ENCODE peak calls at places on chromosomes 11 and 22, in six cellular contexts. H is IMR-90, Z is progenitor cell of endocrine pancreas, P is GM12878, K is WTC11, I is fibroblast of mammary gland. V is an unnamed sample.

GRCh38 chr22:17587631-17588030 is 24.3 kb downstream of the SLC25A18 start:
- DNase-seq in H (no peak), Z (no peak), P (no peak), K (no peak), I (no peak), V (no peak)

GRCh38 chr11:113907681-113908080 is 3.1 kb downstream of the HTR3B start:
- DNase-seq in H (no peak), Z (no peak), P (no peak), K (no peak), I (no peak), V (no peak)

GRCh38 chr11:409600-410471 is 5.0 kb downstream of the SIGIRR start:
- DNase-seq in H (no peak), Z (no peak), P (no peak), K (peak; percentile 11), I (no peak), V (peak; percentile 7)

GRCh38 chr11:78684377-78684776 is 109.7 kb upstream of the NARS2 start:
- DNase-seq in H (peak; percentile 11), Z (no peak), P (no peak), K (no peak), I (peak; percentile 3), V (no peak)

GRCh38 chr11:396948-397548 is 3.0 kb downstream of the PKP3 start:
- DNase-seq in H (peak; percentile 36), Z (no peak), P (no peak), K (no peak), I (peak; percentile 59), V (no peak)

GRCh38 chr11:33507967-33508366 is 192.7 kb downstream of the C11orf91 start:
- DNase-seq in H (peak; percentile 53), Z (no peak), P (no peak), K (peak; percentile 16), I (peak; percentile 77), V (no peak)

GRCh38 chr11:48045536-48045935 is 65.2 kb downstream of the PTPRJ start:
- DNase-seq in H (no peak), Z (no peak), P (no peak), K (no peak), I (no peak), V (no peak)

GRCh38 chr22:29106839-29107238 is 34.0 kb downstream of the KREMEN1 start:
- DNase-seq in H (no peak), Z (no peak), P (no peak), K (no peak), I (no peak), V (no peak)

GRCh38 chr22:24485608-24486007 is 9.5 kb upstream of the UPB1 start:
- DNase-seq in H (no peak), Z (no peak), P (no peak), K (no peak), I (no peak), V (no peak)

GRCh38 chr11:83836883-83837654 is 550.9 kb upstream of the CCDC90B start:
- DNase-seq in H (peak; percentile 50), Z (peak; percentile 31), P (peak; percentile 5), K (peak; percentile 56), I (peak; percentile 54), V (peak; percentile 53)

GRCh38 chr11:32405592-32405991 is 29.7 kb downstream of the WT1 start:
- DNase-seq in H (no peak), Z (no peak), P (no peak), K (no peak), I (no peak), V (no peak)

GRCh38 chr11:12669930-12670329 is 4.3 kb upstream of the TEAD1 start:
- DNase-seq in H (peak; percentile 81), Z (no peak), P (no peak), K (no peak), I (peak; percentile 78), V (no peak)

GRCh38 chr22:40741116-40741515 is 61.8 kb downstream of the MCHR1 start:
- DNase-seq in H (no peak), Z (no peak), P (no peak), K (no peak), I (no peak), V (no peak)

GRCh38 chr11:122101625-122102291 is 14.3 kb downstream of the BLID start:
- DNase-seq in H (peak; percentile 85), Z (peak; percentile 19), P (no peak), K (peak; percentile 60), I (peak; percentile 89), V (peak; percentile 55)

GRCh38 chr11:115201121-115201792 is 303.0 kb downstream of the CADM1 start:
- DNase-seq in H (peak; percentile 89), Z (no peak), P (no peak), K (no peak), I (peak; percentile 0), V (peak; percentile 24)

GRCh38 chr11:34564406-34564805 is 50.8 kb upstream of the ELF5 start:
- DNase-seq in H (peak; percentile 9), Z (no peak), P (no peak), K (no peak), I (no peak), V (no peak)

GRCh38 chr11:61814242-61814957 is 2.4 kb downstream of the FADS1 start:
- DNase-seq in H (no peak), Z (no peak), P (no peak), K (no peak), I (peak; percentile 45), V (no peak)

GRCh38 chr11:111938687-111939160 is 1.6 kb downstream of the DIXDC1 start:
- DNase-seq in H (peak; percentile 63), Z (no peak), P (peak; percentile 71), K (peak; percentile 40), I (peak; percentile 83), V (peak; percentile 14)

GRCh38 chr11:77027275-77027674 is 6.9 kb upstream of the B3GNT6 start:
- DNase-seq in H (peak; percentile 48), Z (no peak), P (no peak), K (no peak), I (peak; percentile 50), V (no peak)

GRCh38 chr11:68542617-68543016 is 82.1 kb downstream of the PPP6R3 start:
- DNase-seq in H (peak; percentile 93), Z (no peak), P (no peak), K (no peak), I (peak; percentile 96), V (no peak)

GRCh38 chr11:34053161-34053686 is 1.7 kb downstream of the CAPRIN1 start:
- DNase-seq in H (peak; percentile 76), Z (peak; percentile 46), P (no peak), K (peak; percentile 66), I (peak; percentile 73), V (peak; percentile 66)

GRCh38 chr11:316031-316701 is 2.3 kb downstream of the IFITM1 start:
- DNase-seq in H (no peak), Z (no peak), P (no peak), K (peak; percentile 29), I (no peak), V (no peak)

GRCh38 chr11:117933930-117934329 is 4.7 kb upstream of the TMPRSS13 start:
- DNase-seq in H (no peak), Z (no peak), P (no peak), K (no peak), I (no peak), V (no peak)

GRCh38 chr11:6627762-6628241 is 8.6 kb upstream of the TPP1 start:
- DNase-seq in H (no peak), Z (no peak), P (no peak), K (no peak), I (no peak), V (no peak)

GRCh38 chr11:1106387-1106786 is 31.7 kb downstream of the MUC2 start:
- DNase-seq in H (no peak), Z (no peak), P (no peak), K (no peak), I (no peak), V (no peak)

GRCh38 chr11:108733479-108734116 is 68.7 kb downstream of the DDX10 start:
- DNase-seq in H (peak; percentile 62), Z (no peak), P (peak; percentile 93), K (no peak), I (peak; percentile 84), V (no peak)

GRCh38 chr22:44973829-44974228 is 36.0 kb downstream of the PHF21B start:
- DNase-seq in H (no peak), Z (no peak), P (no peak), K (no peak), I (no peak), V (no peak)

GRCh38 chr22:32806296-32806695 is 4.8 kb downstream of the TIMP3 start:
- DNase-seq in H (no peak), Z (no peak), P (no peak), K (no peak), I (no peak), V (no peak)

GRCh38 chr22:23431337-23432072 is 148.6 kb downstream of the IGLL1 start:
- DNase-seq in H (no peak), Z (no peak), P (no peak), K (no peak), I (no peak), V (no peak)

GRCh38 chr22:49549256-49549655 is 278.4 kb downstream of the BRD1 start:
- DNase-seq in H (no peak), Z (no peak), P (no peak), K (no peak), I (no peak), V (no peak)

GRCh38 chr11:12303431-12304149 is 73.8 kb upstream of the PARVA start:
- DNase-seq in H (no peak), Z (no peak), P (no peak), K (no peak), I (no peak), V (no peak)

GRCh38 chr11:76614471-76615183 is 55.9 kb downstream of the LRRC32 start:
- DNase-seq in H (no peak), Z (no peak), P (no peak), K (no peak), I (peak; percentile 38), V (no peak)

GRCh38 chr22:46604306-46604690 is 15.9 kb upstream of the GRAMD4 start:
- DNase-seq in H (peak; percentile 12), Z (no peak), P (peak; percentile 59), K (no peak), I (no peak), V (no peak)

GRCh38 chr11:67354314-67355022 is 1.1 kb upstream of the POLD4 start:
- DNase-seq in H (peak; percentile 98), Z (no peak), P (no peak), K (no peak), I (peak; percentile 99), V (peak; percentile 39)
- TF ChIP-seq CTCF in H (peak; percentile 41), Z (no peak), P (no peak), K (no peak), I (peak; percentile 35), V (no peak)

GRCh38 chr11:103257360-103257759 is 148.1 kb downstream of the DYNC2H1 start:
- DNase-seq in H (peak; percentile 49), Z (no peak), P (no peak), K (no peak), I (peak; percentile 34), V (no peak)
- TF ChIP-seq CTCF in H (peak; percentile 50), Z (peak; percentile 46), P (no peak), K (no peak), I (peak; percentile 26), V (no peak)

GRCh38 chr11:94939346-94939745 is 34.0 kb downstream of the CWC15 start:
- DNase-seq in H (no peak), Z (no peak), P (no peak), K (no peak), I (no peak), V (no peak)
- TF ChIP-seq CTCF in H (no peak), Z (no peak), P (no peak), K (no peak), I (no peak), V (no peak)

DNA sequence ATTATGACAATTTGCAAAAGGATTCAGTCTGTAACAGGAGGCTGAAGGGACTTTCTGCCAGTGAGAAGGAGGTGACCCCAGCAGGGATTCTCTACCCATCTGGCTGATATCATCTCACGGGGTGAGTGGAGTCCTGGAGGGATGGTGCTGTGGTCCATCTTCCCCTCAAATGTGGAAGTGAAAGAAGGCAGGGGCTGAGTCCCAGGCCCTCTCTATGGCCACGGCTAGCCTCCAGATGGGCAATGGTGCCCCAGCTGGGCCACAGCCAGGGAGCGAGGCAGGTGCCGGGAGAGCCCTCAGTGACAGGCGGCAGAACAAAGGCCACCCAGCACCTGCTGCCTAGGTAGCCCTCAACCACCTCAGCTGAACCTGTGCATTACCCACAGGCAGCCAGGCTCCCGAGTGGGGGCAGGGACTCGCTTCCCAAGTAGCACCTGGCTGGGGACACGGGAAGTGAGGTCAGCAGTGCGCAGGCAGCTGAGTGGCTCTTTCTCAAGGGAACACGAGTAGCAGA is 6.7 kb downstream of the NECTIN1 start:
- DNase-seq in H (no peak), Z (no peak), P (peak; percentile 17), K (peak; percentile 27), I (no peak), V (no peak)
- TF ChIP-seq CTCF in H (no peak), Z (no peak), P (no peak), K (no peak), I (no peak), V (no peak)